ENCODE peak calls at places on chromosome 12, in five cellular contexts. R, T, E, D and V are unnamed samples. For H3K36me3, the result is how much of the 10 kb centered on the place peaks cover.

GRCh38 chr12:58915634-58916033 is 4.7 kb downstream of the LRIG3 start:
- DNase-seq in R (no peak), E (peak), T (peak), D (peak), V (no peak)

GRCh38 chr12:47236109-47236714 is 156.5 kb upstream of the AMIGO2 start:
- DNase-seq in D (peak), R (no peak), E (no peak), T (no peak), V (no peak)

GRCh38 chr12:49138587-49138986 is 7.4 kb upstream of the TUBA1B start:
- DNase-seq in R (no peak), T (no peak), E (no peak), D (no peak), V (no peak)

GRCh38 chr12:125766091-125766490 is 700.9 kb downstream of the AACS start:
- DNase-seq in T (no peak), D (no peak), R (no peak), E (no peak), V (no peak)

GRCh38 chr12:19012965-19013364 is 116.6 kb upstream of the PLEKHA5 start:
- DNase-seq in E (no peak), T (no peak), R (no peak), D (no peak), V (no peak)

GRCh38 chr12:95995238-95996031 is 709 bp downstream of the HAL start:
- DNase-seq in T (no peak), E (no peak), R (no peak), D (no peak), V (peak)

GRCh38 chr12:10986812-10987211 is at the start of gene TAS2R50:
- DNase-seq in T (no peak), R (no peak), E (no peak), D (no peak), V (no peak)

GRCh38 chr12:12835378-12836145 is 22.4 kb downstream of the DDX47 start:
- DNase-seq in R (no peak), E (no peak), T (no peak), D (peak), V (no peak)

GRCh38 chr12:14906114-14906513 is 20.5 kb upstream of the MGP start:
- DNase-seq in T (no peak), R (no peak), E (no peak), D (no peak), V (no peak)
- TF ChIP-seq CTCF in T (no peak), R (no peak), E (no peak), D (no peak), V (no peak)

GRCh38 chr12:132647858-132648257 is 29.3 kb downstream of the P2RX2 start:
- DNase-seq in D (no peak), T (no peak), E (no peak), R (no peak), V (no peak)
- H3K36me3 ChIP-seq in D (under half), T (under half), E (under half), R (half or more), V (half or more)

GRCh38 chr12:124386661-124387509 is 92.0 kb downstream of the RFLNA start:
- DNase-seq in T (peak), R (no peak), D (peak), E (no peak), V (no peak)
- TF ChIP-seq CTCF in T (no peak), R (no peak), D (no peak), E (no peak), V (no peak)

DNA sequence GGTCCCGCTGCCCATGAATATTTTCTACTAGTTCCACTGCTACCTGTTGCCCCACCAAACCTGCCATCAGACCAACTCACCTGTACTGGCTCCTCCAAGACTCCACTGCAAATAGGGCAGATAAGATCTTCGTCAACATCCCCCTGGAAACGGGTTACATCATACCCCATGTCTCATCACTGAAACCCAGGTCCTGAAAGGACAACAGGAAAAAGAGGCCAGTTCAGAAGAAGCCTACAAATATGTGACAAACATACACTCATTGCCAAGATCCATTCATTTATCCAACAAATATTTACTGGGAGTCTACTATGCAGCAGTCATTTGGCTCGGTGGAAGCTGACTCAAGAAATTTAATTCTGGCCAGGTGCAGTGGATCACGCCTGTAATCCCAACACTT is 7.8 kb downstream of the RNF41 start:
- DNase-seq in T (no peak), D (no peak), R (no peak), E (no peak), V (no peak)
- H3K36me3 ChIP-seq in T (half or more), D (half or more), R (half or more), E (under half), V (half or more)